ENCODE peak calls at places on chromosomes 6 and 20, in seven cellular contexts. B, Z, G, Q, C, T and W are unnamed samples.
A peak's percentile ranks its signal among the peaks of the same experiment; 100 is the strongest.

GRCh38 chr6:164757451-164757850 is 552.0 kb downstream of the C6orf118 start:
- DNase-seq in B (no peak), G (no peak), Q (no peak), T (no peak), Z (no peak), C (no peak), W (no peak)

GRCh38 chr6:11685411-11686093 is 93.1 kb downstream of the ADTRP start:
- DNase-seq in T (peak; percentile 64), C (no peak), Q (peak; percentile 73), B (peak; percentile 41), G (no peak), Z (no peak), W (no peak)

GRCh38 chr20:53258741-53259140 is 286.6 kb downstream of the TSHZ2 start:
- DNase-seq in Q (no peak), G (no peak), Z (no peak), C (no peak), T (no peak), B (no peak), W (no peak)

GRCh38 chr6:78132681-78133410 is 480.0 kb downstream of the MEI4 start:
- DNase-seq in Q (no peak), C (no peak), Z (no peak), T (no peak), B (no peak), G (no peak), W (no peak)

GRCh38 chr20:47576516-47577033 is 74.9 kb downstream of the NCOA3 start:
- DNase-seq in B (peak; percentile 90), G (peak; percentile 34), T (peak; percentile 90), Z (peak; percentile 80), C (peak; percentile 41), Q (peak; percentile 74), W (no peak)

GRCh38 chr6:149560736-149561135 is 5.4 kb upstream of the GINM1 start:
- DNase-seq in B (no peak), C (no peak), Q (peak; percentile 39), G (no peak), T (no peak), Z (no peak), W (no peak)

GRCh38 chr6:18307006-18307405 is 42.7 kb upstream of the DEK start:
- DNase-seq in C (no peak), B (peak; percentile 19), Q (peak; percentile 64), T (peak; percentile 48), G (no peak), Z (no peak), W (no peak)

GRCh38 chr6:121849477-121849876 is 414.0 kb downstream of the GJA1 start:
- DNase-seq in Z (peak; percentile 28), C (peak; percentile 16), Q (peak; percentile 72), B (peak; percentile 87), G (peak; percentile 76), T (peak; percentile 73), W (no peak)

GRCh38 chr6:153489479-153489878 is 358.4 kb upstream of the RGS17 start:
- DNase-seq in T (no peak), Q (no peak), B (no peak), G (no peak), C (no peak), Z (no peak), W (no peak)

GRCh38 chr6:56040271-56040670 is 164.9 kb upstream of the BMP5 start:
- DNase-seq in B (peak; percentile 77), T (peak; percentile 77), Q (peak; percentile 73), Z (no peak), C (no peak), G (no peak), W (no peak)

GRCh38 chr20:64078934-64079272 is 415 bp downstream of the RGS19 start:
- DNase-seq in G (no peak), B (no peak), Z (no peak), Q (no peak), T (no peak), C (no peak), W (no peak)
- H3K27ac ChIP-seq in G (no peak overlapping the region), B (no peak overlapping the region), Z (peak overlapping the region; percentile 78), Q (no peak overlapping the region), T (no peak overlapping the region), C (no peak overlapping the region), W (peak overlapping the region; percentile 74)

GRCh38 chr6:151447237-151447636 is 4.7 kb downstream of the RMND1 start:
- DNase-seq in Q (no peak), Z (no peak), G (no peak), C (no peak), B (no peak), T (no peak), W (no peak)

GRCh38 chr6:151448623-151449022 is 3.3 kb downstream of the RMND1 start:
- DNase-seq in C (no peak), Q (peak; percentile 30), T (no peak), G (no peak), B (no peak), Z (no peak), W (no peak)

GRCh38 chr6:151452750-151453427 is 963 bp upstream of the RMND1 start:
- DNase-seq in Z (peak; percentile 44), Q (peak; percentile 66), T (no peak), B (peak; percentile 33), C (peak; percentile 18), G (peak; percentile 22), W (no peak)

GRCh38 chr6:151451417-151451949 is 443 bp downstream of the RMND1 start:
- DNase-seq in B (no peak), T (no peak), C (no peak), Q (no peak), Z (no peak), G (no peak), W (no peak)

GRCh38 chr6:151451950-151452749 is at the start of gene RMND1:
- DNase-seq in G (peak; percentile 98), Q (peak; percentile 100), B (peak; percentile 100), T (peak; percentile 100), Z (peak; percentile 100), C (peak; percentile 100), W (peak; percentile 99)
- H3K27ac ChIP-seq in G (peak within 1 kb of the TSS; percentile 84), Q (peak within 1 kb of the TSS; percentile 86), B (peak within 1 kb of the TSS; percentile 89), T (peak within 1 kb of the TSS; percentile 84), Z (peak within 1 kb of the TSS; percentile 96), C (peak within 1 kb of the TSS; percentile 59), W (peak within 1 kb of the TSS; percentile 92)

DNA sequence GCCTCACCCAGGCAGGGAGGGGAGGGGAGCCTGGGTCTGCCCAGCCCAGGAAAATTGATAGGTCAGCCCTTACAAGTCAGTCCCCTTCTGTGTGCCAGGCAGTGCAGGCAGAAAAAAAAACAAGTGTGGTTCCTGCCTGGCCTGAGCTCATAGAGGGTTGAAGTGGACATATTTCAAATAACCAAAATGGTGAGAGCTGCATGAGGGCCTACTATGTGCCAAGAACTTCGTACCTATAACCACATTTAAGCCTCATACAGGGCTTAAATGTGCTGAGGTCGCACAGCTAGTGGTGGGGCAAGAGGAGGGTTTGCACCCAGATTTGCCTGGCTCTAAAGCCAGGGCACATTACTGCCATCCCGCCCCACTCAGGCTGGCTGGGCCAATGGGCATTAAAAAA is 6.9 kb upstream of the NOL4L start:
- DNase-seq in Z (no peak), B (no peak), C (no peak), G (no peak), Q (no peak), T (no peak), W (no peak)
- H3K27ac ChIP-seq in Z (no peak overlapping the region), B (no peak overlapping the region), C (no peak overlapping the region), G (no peak overlapping the region), Q (no peak overlapping the region), T (no peak overlapping the region), W (no peak overlapping the region)

GRCh38 chr6:137579612-137580011 is 85.4 kb upstream of the OLIG3 start:
- DNase-seq in Q (no peak), G (no peak), T (no peak), B (no peak), Z (no peak), C (no peak), W (no peak)
- H3K27ac ChIP-seq in Q (no peak overlapping the region), G (no peak overlapping the region), T (no peak overlapping the region), B (no peak overlapping the region), Z (no peak overlapping the region), C (no peak overlapping the region), W (no peak overlapping the region)

DNA sequence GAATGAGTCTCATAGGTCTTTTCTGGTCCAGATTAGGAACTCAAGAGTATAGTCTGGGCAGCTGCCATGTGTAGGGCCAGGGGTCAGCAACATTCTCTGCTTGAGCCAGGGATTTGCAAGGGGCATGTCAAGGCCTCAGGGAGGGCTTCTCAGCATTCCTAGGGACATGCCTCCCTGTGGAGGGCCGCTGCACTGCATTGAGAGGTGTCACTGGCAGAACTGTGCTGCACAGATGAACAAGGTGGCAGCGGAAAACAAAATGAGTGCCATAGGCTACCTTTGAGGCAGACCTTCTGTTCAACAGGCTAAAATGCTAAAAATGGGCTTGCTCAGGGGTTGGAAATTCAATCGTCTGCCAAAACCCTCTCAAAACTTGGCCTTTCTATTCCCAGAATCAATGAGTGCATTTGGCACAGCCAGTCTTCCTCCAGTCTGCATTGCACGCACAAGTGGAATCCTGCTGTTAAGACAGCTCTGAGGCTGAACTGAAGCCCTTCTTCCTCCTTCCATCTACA is 51.6 kb upstream of the SRPK1 start:
- DNase-seq in G (no peak), T (no peak), Q (no peak), Z (no peak), B (no peak), C (no peak), W (no peak)
- H3K27ac ChIP-seq in G (no peak overlapping the region), T (no peak overlapping the region), Q (no peak overlapping the region), Z (no peak overlapping the region), B (no peak overlapping the region), C (no peak overlapping the region), W (no peak overlapping the region)